ENCODE peak calls at places on chromosomes 6 and 20, in ten cellular contexts. X is NCI-H345; D is activated naive CD4-positive, alpha-beta T cell; K is mesothelial cell of epicardium; O is ureter; U is Right ventricle myocardium inferior; G is SW 1271; F is NCI-H2081; T is heart right ventricle; P is aorta. N is an unnamed sample.

GRCh38 chr20:33576432-33576883 is 85.7 kb upstream of the C20orf144 start:
- DNase-seq in X (peak), D (no peak), K (no peak), O (no peak), U (no peak), G (no peak), F (peak), T (no peak), P (no peak), N (peak)

GRCh38 chr6:37535701-37536461 is 36.2 kb upstream of the CCDC167 start:
- DNase-seq in X (peak), D (no peak), K (peak), O (no peak), U (no peak), G (no peak), F (peak), T (no peak), P (no peak), N (peak)

GRCh38 chr6:8269856-8270454 is 165.4 kb downstream of the SLC35B3 start:
- DNase-seq in X (no peak), D (no peak), K (no peak), O (no peak), U (no peak), G (no peak), F (no peak), T (no peak), P (no peak), N (no peak)

GRCh38 chr6:85364354-85364753 is 85.5 kb upstream of the NT5E start:
- DNase-seq in X (no peak), D (no peak), K (no peak), O (no peak), U (no peak), G (peak), F (no peak), T (no peak), P (no peak), N (no peak)

GRCh38 chr6:55998586-55998985 is 123.2 kb upstream of the BMP5 start:
- DNase-seq in X (no peak), D (no peak), K (no peak), O (no peak), U (no peak), G (no peak), F (no peak), T (no peak), P (no peak), N (no peak)

GRCh38 chr6:32369678-32370077 is 2.0 kb downstream of the TSBP1 start:
- DNase-seq in X (no peak), D (no peak), K (no peak), O (no peak), U (no peak), G (peak), F (no peak), T (no peak), P (no peak), N (no peak)

GRCh38 chr6:118725944-118726343 is 74.6 kb upstream of the CEP85L start:
- DNase-seq in X (no peak), D (peak), K (no peak), O (no peak), U (no peak), G (no peak), F (no peak), T (no peak), P (no peak), N (no peak)

GRCh38 chr20:37336369-37337207 is 9.4 kb upstream of the SRC start:
- DNase-seq in X (no peak), D (peak), K (no peak), O (peak), U (no peak), G (no peak), F (no peak), T (peak), P (peak), N (no peak)

GRCh38 chr6:11729083-11729482 is 49.5 kb downstream of the ADTRP start:
- DNase-seq in X (no peak), D (peak), K (no peak), O (no peak), U (no peak), G (no peak), F (no peak), T (no peak), P (no peak), N (no peak)

GRCh38 chr6:85452441-85452881 is 2.6 kb downstream of the NT5E start:
- DNase-seq in X (no peak), D (no peak), K (no peak), O (no peak), U (no peak), G (no peak), F (no peak), T (no peak), P (no peak), N (no peak)

GRCh38 chr20:57214427-57214826 is 52.0 kb downstream of the BMP7 start:
- DNase-seq in X (no peak), D (no peak), K (no peak), O (no peak), U (no peak), G (no peak), F (no peak), T (no peak), P (no peak), N (no peak)

GRCh38 chr6:36216559-36216958 is 20.0 kb downstream of the BRPF3 start:
- DNase-seq in X (no peak), D (no peak), K (no peak), O (no peak), U (no peak), G (no peak), F (no peak), T (no peak), P (no peak), N (no peak)